ENCODE peak calls at places on chromosomes 5 and 9, in four cellular contexts. Q is H4, V is T follicular helper cell, M is right cardiac atrium. N is an unnamed sample.

GRCh38 chr5:127887282-127887681 is 184.1 kb downstream of the CCDC192 start:
- DNase-seq in Q (no peak), V (no peak), M (no peak), N (no peak)

GRCh38 chr9:107067715-107068416 is 204.9 kb downstream of the ZNF462 start:
- DNase-seq in Q (no peak), V (no peak), M (no peak), N (no peak)

GRCh38 chr5:107368593-107368992 is 302.1 kb downstream of the EFNA5 start:
- DNase-seq in Q (no peak), V (no peak), M (no peak), N (no peak)

GRCh38 chr9:5263568-5264218 is 32.5 kb downstream of the INSL4 start:
- DNase-seq in Q (peak), V (no peak), M (no peak), N (no peak)

GRCh38 chr9:17653947-17654346 is 75.1 kb downstream of the SH3GL2 start:
- DNase-seq in Q (no peak), V (no peak), M (no peak), N (no peak)

GRCh38 chr5:161804263-161804662 is 43.7 kb upstream of the GABRA1 start:
- DNase-seq in Q (no peak), V (no peak), M (no peak), N (no peak)

GRCh38 chr5:127227881-127228280 is 62.7 kb upstream of the MEGF10 start:
- DNase-seq in Q (no peak), V (no peak), M (no peak), N (no peak)

GRCh38 chr5:40518511-40518917 is 161.2 kb upstream of the PTGER4 start:
- DNase-seq in Q (peak), V (no peak), M (no peak), N (no peak)

GRCh38 chr9:129312251-129312650 is 134.2 kb upstream of the IER5L start:
- DNase-seq in Q (no peak), V (no peak), M (no peak), N (peak)

GRCh38 chr9:82035332-82035731 is 46.8 kb downstream of the SPATA31D1 start:
- DNase-seq in Q (no peak), V (no peak), M (no peak), N (no peak)

GRCh38 chr5:87499478-87500410 is 87.0 kb upstream of the CCNH start:
- DNase-seq in Q (no peak), V (no peak), M (peak), N (no peak)

GRCh38 chr5:145629047-145629446 is 206.1 kb downstream of the PRELID2 start:
- DNase-seq in Q (no peak), V (no peak), M (no peak), N (no peak)

GRCh38 chr5:65299841-65300240 is 181.9 kb downstream of the ADAMTS6 start:
- DNase-seq in Q (peak), V (no peak), M (no peak), N (no peak)

GRCh38 chr9:119412399-119412798 is 43.2 kb upstream of the BRINP1 start:
- DNase-seq in Q (no peak), V (no peak), M (no peak), N (no peak)

GRCh38 chr5:96597441-96598020 is 64.6 kb upstream of the CAST start:
- DNase-seq in Q (no peak), V (no peak), M (no peak), N (no peak)

GRCh38 chr9:131736440-131736839 is 3.4 kb downstream of the RAPGEF1 start:
- DNase-seq in Q (no peak), V (no peak), M (no peak), N (no peak)

GRCh38 chr5:149435660-149436059 is 56.6 kb upstream of the IL17B start:
- DNase-seq in Q (no peak), V (no peak), M (no peak), N (no peak)

GRCh38 chr5:67989457-67989856 is 226.1 kb upstream of the PIK3R1 start:
- DNase-seq in Q (peak), V (no peak), M (peak), N (no peak)

GRCh38 chr5:34876275-34876674 is 37.3 kb downstream of the TTC23L start:
- DNase-seq in Q (no peak), V (no peak), M (no peak), N (no peak)

GRCh38 chr5:39986614-39987013 is 561.8 kb upstream of the DAB2 start:
- DNase-seq in Q (no peak), V (no peak), M (no peak), N (no peak)

GRCh38 chr5:172234031-172234430 is 40.1 kb downstream of the EFCAB9 start:
- DNase-seq in Q (no peak), V (no peak), M (no peak), N (no peak)

GRCh38 chr5:143921525-143922311 is 109.8 kb downstream of the HMHB1 start:
- DNase-seq in Q (no peak), V (no peak), M (no peak), N (no peak)

GRCh38 chr9:73565833-73566465 is 414.3 kb downstream of the ANXA1 start:
- DNase-seq in Q (peak), V (no peak), M (peak), N (no peak)

GRCh38 chr5:4540375-4541173 is 599.6 kb upstream of the ADAMTS16 start:
- DNase-seq in Q (no peak), V (no peak), M (no peak), N (no peak)

GRCh38 chr9:87401681-87402080 is 96.0 kb upstream of the DAPK1 start:
- DNase-seq in Q (no peak), V (no peak), M (no peak), N (no peak)

GRCh38 chr9:136079211-136079915 is 15.7 kb downstream of the NACC2 start:
- DNase-seq in Q (no peak), V (no peak), M (peak), N (no peak)

GRCh38 chr9:93577940-93578682 is 1.7 kb downstream of the PHF2 start:
- DNase-seq in Q (no peak), V (no peak), M (no peak), N (no peak)

GRCh38 chr9:117092582-117092981 is 322.3 kb downstream of the ASTN2 start:
- DNase-seq in Q (peak), V (no peak), M (peak), N (no peak)

GRCh38 chr9:96621619-96622018 is 2.0 kb upstream of the CDC14B start:
- DNase-seq in Q (no peak), V (no peak), M (no peak), N (no peak)

GRCh38 chr5:7363067-7363677 is 32.8 kb upstream of the ADCY2 start:
- DNase-seq in Q (no peak), V (no peak), M (no peak), N (no peak)

GRCh38 chr9:9352877-9353481 is 1259.8 kb downstream of the PTPRD start:
- DNase-seq in Q (no peak), V (no peak), M (no peak), N (no peak)

GRCh38 chr5:128199104-128199503 is 115.5 kb downstream of the SLC12A2 start:
- DNase-seq in Q (no peak), V (no peak), M (no peak), N (no peak)

GRCh38 chr9:16705121-16705604 is 165.3 kb downstream of the BNC2 start:
- DNase-seq in Q (peak), V (no peak), M (peak), N (peak)

GRCh38 chr9:105413486-105414068 is 34.3 kb upstream of the FSD1L start:
- DNase-seq in Q (peak), V (no peak), M (no peak), N (no peak)